ENCODE peak calls at places on chromosomes 7 and 10, in seven cellular contexts. P, E, R, S, Z, M and X are unnamed samples.

GRCh38 chr7:109094-109493 is 83.3 kb upstream of the FAM20C start:
- DNase-seq in P (peak; percentile 49), E (peak; percentile 59), R (no peak), S (no peak), Z (no peak), M (no peak), X (no peak)

GRCh38 chr10:21020545-21020944 is 123.4 kb upstream of the NEBL start:
- DNase-seq in P (no peak), E (no peak), R (no peak), S (peak; percentile 16), Z (no peak), M (no peak), X (peak; percentile 50)

GRCh38 chr10:104259999-104260774 is 5.5 kb downstream of the GSTO1 start:
- DNase-seq in P (no peak), E (no peak), R (no peak), S (peak; percentile 45), Z (no peak), M (no peak), X (no peak)

GRCh38 chr7:141362580-141363435 is 188.4 kb upstream of the AGK start:
- DNase-seq in P (peak; percentile 18), E (no peak), R (no peak), S (peak; percentile 18), Z (no peak), M (no peak), X (no peak)

GRCh38 chr7:41428330-41428729 is 274.6 kb downstream of the INHBA start:
- DNase-seq in P (no peak), E (no peak), R (no peak), S (no peak), Z (no peak), M (no peak), X (no peak)

GRCh38 chr7:4904346-4904745 is 20.8 kb upstream of the RADIL start:
- DNase-seq in P (no peak), E (no peak), R (no peak), S (no peak), Z (no peak), M (no peak), X (no peak)

GRCh38 chr7:139526578-139527544 is 3.4 kb downstream of the CLEC2L start:
- DNase-seq in P (no peak), E (no peak), R (no peak), S (no peak), Z (no peak), M (no peak), X (no peak)

GRCh38 chr7:26620352-26620751 is 244.0 kb downstream of the SKAP2 start:
- DNase-seq in P (no peak), E (no peak), R (no peak), S (no peak), Z (no peak), M (no peak), X (no peak)

GRCh38 chr7:125561006-125561405 is 631.4 kb upstream of the POT1 start:
- DNase-seq in P (no peak), E (no peak), R (no peak), S (no peak), Z (no peak), M (no peak), X (no peak)

GRCh38 chr7:43108255-43109011 is 4.0 kb upstream of the HECW1 start:
- DNase-seq in P (peak; percentile 44), E (peak; percentile 72), R (no peak), S (peak; percentile 79), Z (peak; percentile 19), M (no peak), X (peak; percentile 44)

GRCh38 chr7:132469264-132469663 is 107.0 kb downstream of the PLXNA4 start:
- DNase-seq in P (no peak), E (no peak), R (no peak), S (no peak), Z (no peak), M (no peak), X (no peak)

GRCh38 chr10:73644015-73644743 is 2.9 kb upstream of the MYOZ1 start:
- DNase-seq in P (no peak), E (peak; percentile 74), R (peak; percentile 69), S (peak; percentile 80), Z (peak; percentile 19), M (peak; percentile 39), X (peak; percentile 65)

GRCh38 chr7:20351901-20352300 is 21.2 kb downstream of the ITGB8 start:
- DNase-seq in P (no peak), E (no peak), R (no peak), S (no peak), Z (no peak), M (no peak), X (no peak)

GRCh38 chr7:140003913-140004382 is 58.8 kb downstream of the PARP12 start:
- DNase-seq in P (no peak), E (peak; percentile 55), R (peak; percentile 33), S (peak; percentile 71), Z (no peak), M (no peak), X (peak; percentile 65)

GRCh38 chr7:6435486-6436384 is 12.0 kb downstream of the DAGLB start:
- DNase-seq in P (peak; percentile 72), E (peak; percentile 87), R (peak; percentile 89), S (peak; percentile 85), Z (peak; percentile 34), M (peak; percentile 85), X (peak; percentile 74)

GRCh38 chr7:40571796-40572195 is 437.0 kb downstream of the SUGCT start:
- DNase-seq in P (no peak), E (no peak), R (no peak), S (peak; percentile 95), Z (no peak), M (no peak), X (no peak)

GRCh38 chr7:35334511-35334910 is 80.6 kb upstream of the TBX20 start:
- DNase-seq in P (no peak), E (no peak), R (no peak), S (no peak), Z (no peak), M (no peak), X (no peak)

GRCh38 chr7:143240323-143241168 is 18.7 kb downstream of the TAS2R40 start:
- DNase-seq in P (peak; percentile 39), E (peak; percentile 76), R (peak; percentile 80), S (peak; percentile 81), Z (no peak), M (peak; percentile 72), X (peak; percentile 80)

GRCh38 chr10:6036861-6037321 is 25.3 kb downstream of the IL2RA start:
- DNase-seq in P (no peak), E (no peak), R (peak; percentile 43), S (no peak), Z (no peak), M (peak; percentile 39), X (no peak)

GRCh38 chr10:126525326-126525725 is 137.0 kb upstream of the ADAM12 start:
- DNase-seq in P (no peak), E (no peak), R (no peak), S (peak; percentile 53), Z (no peak), M (no peak), X (no peak)

GRCh38 chr10:75202321-75203096 is 8.1 kb upstream of the VDAC2 start:
- DNase-seq in P (peak; percentile 81), E (peak; percentile 85), R (no peak), S (no peak), Z (peak; percentile 24), M (no peak), X (peak; percentile 74)

GRCh38 chr7:115911466-115911865 is 119.1 kb downstream of the TFEC start:
- DNase-seq in P (no peak), E (no peak), R (no peak), S (no peak), Z (no peak), M (no peak), X (peak; percentile 5)

GRCh38 chr7:151060416-151061234 is 1.2 kb downstream of the SLC4A2 start:
- DNase-seq in P (no peak), E (peak; percentile 80), R (no peak), S (no peak), Z (no peak), M (no peak), X (peak; percentile 38)
- H3K4me1 ChIP-seq in P (peaks cover 77% of the 10 kb centered on the region), E (peaks cover 61% of the 10 kb centered on the region), R (peaks cover 25% of the 10 kb centered on the region), S (peaks cover 31% of the 10 kb centered on the region), Z (peaks cover 37% of the 10 kb centered on the region), M (peaks cover 34% of the 10 kb centered on the region), X (peaks cover 9% of the 10 kb centered on the region)

GRCh38 chr10:124733566-124734245 is 10.5 kb downstream of the FAM53B start:
- DNase-seq in P (no peak), E (peak; percentile 69), R (no peak), S (peak; percentile 55), Z (no peak), M (no peak), X (no peak)

GRCh38 chr10:124734311-124735166 is 9.6 kb downstream of the FAM53B start:
- DNase-seq in P (no peak), E (peak; percentile 53), R (no peak), S (no peak), Z (no peak), M (peak; percentile 58), X (no peak)

GRCh38 chr10:124731551-124731950 is 12.6 kb downstream of the FAM53B start:
- DNase-seq in P (no peak), E (peak; percentile 12), R (no peak), S (no peak), Z (no peak), M (no peak), X (no peak)

GRCh38 chr10:124730790-124731189 is 13.4 kb downstream of the FAM53B start:
- DNase-seq in P (no peak), E (no peak), R (no peak), S (no peak), Z (no peak), M (no peak), X (no peak)

GRCh38 chr10:124732931-124733536 is 11.1 kb downstream of the FAM53B start:
- DNase-seq in P (peak; percentile 68), E (peak; percentile 89), R (no peak), S (peak; percentile 52), Z (peak; percentile 51), M (peak; percentile 55), X (no peak)
- H3K4me3 ChIP-seq in P (peak overlapping the region; percentile 11), E (no peak overlapping the region), R (peak overlapping the region; percentile 49), S (no peak overlapping the region), Z (peak overlapping the region; percentile 6), M (no peak overlapping the region), X (no peak overlapping the region)

GRCh38 chr7:96306385-96307125 is 15.3 kb downstream of the SLC25A13 start:
- DNase-seq in P (no peak), E (no peak), R (no peak), S (no peak), Z (no peak), M (no peak), X (no peak)

GRCh38 chr7:96305915-96306314 is 16.0 kb downstream of the SLC25A13 start:
- DNase-seq in P (no peak), E (no peak), R (no peak), S (no peak), Z (no peak), M (no peak), X (no peak)

GRCh38 chr7:96303105-96303685 is 18.7 kb downstream of the SLC25A13 start:
- DNase-seq in P (no peak), E (no peak), R (peak; percentile 21), S (no peak), Z (no peak), M (no peak), X (peak; percentile 60)

GRCh38 chr7:96303686-96304443 is 18.0 kb downstream of the SLC25A13 start:
- DNase-seq in P (no peak), E (no peak), R (no peak), S (no peak), Z (no peak), M (no peak), X (no peak)

GRCh38 chr7:96304573-96304972 is 17.3 kb downstream of the SLC25A13 start:
- DNase-seq in P (no peak), E (no peak), R (no peak), S (no peak), Z (no peak), M (no peak), X (no peak)
- H3K4me1 ChIP-seq in P (peaks cover 69% of the 10 kb centered on the region), E (peaks cover 13% of the 10 kb centered on the region), R (peaks cover 4% of the 10 kb centered on the region), S (peaks cover 5% of the 10 kb centered on the region), Z (peaks cover 3% of the 10 kb centered on the region), M (no peaks in the 10 kb centered on the region), X (no peaks in the 10 kb centered on the region)

GRCh38 chr7:7718461-7718860 is at the start of gene RPA3:
- DNase-seq in P (no peak), E (no peak), R (no peak), S (no peak), Z (no peak), M (no peak), X (no peak)
- H3K4me3 ChIP-seq in P (no peak within 1 kb of the TSS), E (no peak within 1 kb of the TSS), R (no peak within 1 kb of the TSS), S (no peak within 1 kb of the TSS), Z (no peak within 1 kb of the TSS), M (no peak within 1 kb of the TSS), X (no peak within 1 kb of the TSS)